ENCODE peak calls at places on chromosomes 7 and 10, in nine cellular contexts. O, Q, J, X, B, D, G, Z and N are unnamed samples.

GRCh38 chr10:19331164-19331563 is 282.6 kb downstream of the MALRD1 start:
- DNase-seq in O (no peak), Q (no peak), J (no peak), X (no peak), B (no peak), D (no peak), G (no peak), Z (no peak), N (no peak)

GRCh38 chr10:13115832-13116793 is 16.1 kb downstream of the OPTN start:
- DNase-seq in O (no peak), Q (no peak), J (no peak), X (no peak), B (no peak), D (no peak), G (no peak), Z (no peak), N (no peak)

GRCh38 chr7:142776206-142776844 is 5.6 kb downstream of the PRSS2 start:
- DNase-seq in O (no peak), Q (no peak), J (no peak), X (no peak), B (peak; percentile 94), D (no peak), G (no peak), Z (no peak), N (no peak)

GRCh38 chr10:123043409-123043925 is 34.7 kb downstream of the ACADSB start:
- DNase-seq in O (peak; percentile 63), Q (peak; percentile 4), J (no peak), X (peak; percentile 19), B (peak; percentile 70), D (peak; percentile 61), G (peak; percentile 5), Z (no peak), N (peak; percentile 50)

GRCh38 chr10:13816195-13816926 is 229.6 kb downstream of the PRPF18 start:
- DNase-seq in O (no peak), Q (no peak), J (peak; percentile 79), X (no peak), B (peak; percentile 84), D (no peak), G (no peak), Z (peak; percentile 27), N (no peak)

GRCh38 chr7:149595541-149595940 is 97.9 kb upstream of the ZNF746 start:
- DNase-seq in O (no peak), Q (no peak), J (no peak), X (no peak), B (no peak), D (no peak), G (no peak), Z (no peak), N (no peak)

GRCh38 chr7:142873281-142873784 is 12.2 kb downstream of the TRPV6 start:
- DNase-seq in O (peak; percentile 57), Q (no peak), J (no peak), X (no peak), B (no peak), D (peak; percentile 68), G (no peak), Z (no peak), N (no peak)

GRCh38 chr10:22476601-22477364 is 131.5 kb downstream of the SPAG6 start:
- DNase-seq in O (no peak), Q (no peak), J (no peak), X (no peak), B (no peak), D (no peak), G (no peak), Z (no peak), N (no peak)

GRCh38 chr7:88219781-88220747 is at the start of gene SRI:
- DNase-seq in O (peak; percentile 82), Q (peak; percentile 91), J (peak; percentile 89), X (peak; percentile 51), B (peak; percentile 81), D (peak; percentile 94), G (peak; percentile 96), Z (peak; percentile 62), N (peak; percentile 94)

GRCh38 chr10:12042409-12042796 is 206 bp downstream of the UPF2 start:
- DNase-seq in O (no peak), Q (no peak), J (peak; percentile 51), X (no peak), B (peak; percentile 4), D (peak; percentile 65), G (peak; percentile 47), Z (no peak), N (peak; percentile 45)

GRCh38 chr7:36096460-36097095 is 56.5 kb upstream of the EEPD1 start:
- DNase-seq in O (no peak), Q (no peak), J (no peak), X (no peak), B (peak; percentile 49), D (no peak), G (no peak), Z (no peak), N (no peak)

GRCh38 chr10:97731346-97732051 is 5.4 kb upstream of the ZFYVE27 start:
- DNase-seq in O (peak; percentile 62), Q (peak; percentile 18), J (no peak), X (peak; percentile 54), B (peak; percentile 77), D (peak; percentile 72), G (peak; percentile 24), Z (peak; percentile 64), N (peak; percentile 56)

GRCh38 chr7:11212816-11213215 is 239.1 kb downstream of the PHF14 start:
- DNase-seq in O (no peak), Q (no peak), J (no peak), X (no peak), B (peak; percentile 81), D (no peak), G (no peak), Z (no peak), N (no peak)

GRCh38 chr7:44385384-44386138 is 60.2 kb upstream of the CAMK2B start:
- DNase-seq in O (no peak), Q (no peak), J (no peak), X (no peak), B (no peak), D (no peak), G (no peak), Z (no peak), N (no peak)

GRCh38 chr10:52729259-52730104 is 43.1 kb downstream of the MBL2 start:
- DNase-seq in O (no peak), Q (no peak), J (no peak), X (peak; percentile 46), B (peak; percentile 32), D (no peak), G (no peak), Z (no peak), N (no peak)

GRCh38 chr7:41024126-41024525 is 678.8 kb downstream of the INHBA start:
- DNase-seq in O (no peak), Q (no peak), J (no peak), X (no peak), B (peak; percentile 44), D (no peak), G (no peak), Z (no peak), N (no peak)

GRCh38 chr7:74003609-74004008 is 24.4 kb upstream of the ELN start:
- DNase-seq in O (no peak), Q (no peak), J (no peak), X (no peak), B (no peak), D (no peak), G (no peak), Z (no peak), N (no peak)

GRCh38 chr7:82677064-82677463 is 233.5 kb upstream of the CACNA2D1 start:
- DNase-seq in O (no peak), Q (no peak), J (no peak), X (no peak), B (no peak), D (peak; percentile 7), G (no peak), Z (no peak), N (no peak)

GRCh38 chr10:88088441-88089340 is 225.3 kb downstream of the PTEN start:
- DNase-seq in O (no peak), Q (no peak), J (no peak), X (no peak), B (no peak), D (no peak), G (no peak), Z (no peak), N (no peak)

GRCh38 chr7:7148799-7149481 is 33.4 kb upstream of the C1GALT1 start:
- DNase-seq in O (no peak), Q (no peak), J (no peak), X (no peak), B (no peak), D (no peak), G (no peak), Z (peak; percentile 71), N (no peak)

GRCh38 chr10:117860823-117861222 is 185.9 kb downstream of the RAB11FIP2 start:
- DNase-seq in O (no peak), Q (no peak), J (no peak), X (peak; percentile 13), B (peak; percentile 5), D (no peak), G (no peak), Z (no peak), N (no peak)

GRCh38 chr10:95304976-95305375 is 14.2 kb upstream of the PDLIM1 start:
- DNase-seq in O (no peak), Q (no peak), J (no peak), X (no peak), B (no peak), D (no peak), G (no peak), Z (no peak), N (no peak)

GRCh38 chr10:71600856-71601255 is 118.7 kb downstream of the C10orf105 start:
- DNase-seq in O (no peak), Q (no peak), J (no peak), X (no peak), B (peak; percentile 70), D (peak; percentile 19), G (no peak), Z (no peak), N (no peak)

GRCh38 chr10:14534152-14534551 is 203.4 kb upstream of the FRMD4A start:
- DNase-seq in O (no peak), Q (no peak), J (no peak), X (no peak), B (no peak), D (no peak), G (no peak), Z (no peak), N (no peak)

GRCh38 chr10:75379234-75379724 is 22.3 kb downstream of the ZNF503 start:
- DNase-seq in O (no peak), Q (no peak), J (no peak), X (no peak), B (peak; percentile 74), D (no peak), G (no peak), Z (no peak), N (no peak)

GRCh38 chr7:5442757-5443305 is 19.2 kb upstream of the TNRC18 start:
- DNase-seq in O (no peak), Q (no peak), J (no peak), X (no peak), B (no peak), D (no peak), G (no peak), Z (no peak), N (no peak)

GRCh38 chr7:47046949-47047348 is 535.0 kb downstream of the TNS3 start:
- DNase-seq in O (no peak), Q (no peak), J (no peak), X (peak; percentile 20), B (no peak), D (no peak), G (no peak), Z (peak; percentile 27), N (no peak)

GRCh38 chr10:36880898-36881297 is 244.5 kb upstream of the ANKRD30A start:
- DNase-seq in O (no peak), Q (no peak), J (no peak), X (no peak), B (peak; percentile 22), D (no peak), G (no peak), Z (no peak), N (no peak)

GRCh38 chr7:34728156-34728555 is 70.1 kb downstream of the NPSR1 start:
- DNase-seq in O (no peak), Q (no peak), J (no peak), X (no peak), B (no peak), D (no peak), G (no peak), Z (no peak), N (no peak)

GRCh38 chr7:15685358-15686181 is 913 bp downstream of the MEOX2 start:
- DNase-seq in O (no peak), Q (no peak), J (peak; percentile 73), X (no peak), B (no peak), D (no peak), G (no peak), Z (no peak), N (no peak)

GRCh38 chr10:104450954-104451353 is 97.3 kb downstream of the CFAP58 start:
- DNase-seq in O (no peak), Q (no peak), J (no peak), X (no peak), B (peak; percentile 71), D (no peak), G (no peak), Z (no peak), N (no peak)